ENCODE peak calls at places on chromosomes 3 and 15, in five cellular contexts. One of them, this sample, is unnamed.

GRCh38 chr3:112740800-112741199 is 99.9 kb upstream of the CCDC80 start:
- DNase-seq in GM23248: no peak
- DNase-seq in GM23338: no peak
- DNase-seq in astrocyte: no peak
- DNase-seq in A549: no peak
- DNase-seq in this sample: no peak

GRCh38 chr3:11162401-11163345 is 8.4 kb downstream of the HRH1 start:
- DNase-seq in GM23338: no peak
- DNase-seq in GM23248: no peak
- DNase-seq in astrocyte: no peak
- DNase-seq in A549: no peak
- DNase-seq in this sample: no peak

GRCh38 chr15:86620113-86620512 is 540.4 kb downstream of the AGBL1 start:
- DNase-seq in GM23248: no peak
- DNase-seq in A549: no peak
- DNase-seq in astrocyte: no peak
- DNase-seq in GM23338: no peak
- DNase-seq in this sample: no peak

GRCh38 chr3:167203062-167203461 is 177.0 kb downstream of the ZBBX start:
- DNase-seq in astrocyte: no peak
- DNase-seq in A549: no peak
- DNase-seq in GM23338: no peak
- DNase-seq in GM23248: no peak
- DNase-seq in this sample: no peak

GRCh38 chr3:10173095-10173925 is 8.6 kb downstream of the IRAK2 start:
- DNase-seq in A549: peak
- DNase-seq in astrocyte: peak
- DNase-seq in GM23248: peak
- DNase-seq in GM23338: no peak
- DNase-seq in this sample: peak

GRCh38 chr3:129827765-129828164 is 65.7 kb downstream of the TMCC1 start:
- DNase-seq in GM23248: no peak
- DNase-seq in astrocyte: no peak
- DNase-seq in GM23338: peak
- DNase-seq in A549: no peak
- DNase-seq in this sample: no peak

GRCh38 chr3:124206225-124206624 is 214.3 kb upstream of the ROPN1 start:
- DNase-seq in GM23248: no peak
- DNase-seq in astrocyte: no peak
- DNase-seq in GM23338: no peak
- DNase-seq in A549: no peak
- DNase-seq in this sample: no peak

GRCh38 chr3:193563999-193564398 is 9.3 kb upstream of the ATP13A4 start:
- DNase-seq in GM23338: peak
- DNase-seq in astrocyte: no peak
- DNase-seq in GM23248: peak
- DNase-seq in A549: no peak
- DNase-seq in this sample: peak

GRCh38 chr15:89998141-89998661 is 2.9 kb upstream of the ZNF710 start:
- DNase-seq in astrocyte: peak
- DNase-seq in A549: peak
- DNase-seq in GM23338: no peak
- DNase-seq in GM23248: peak
- DNase-seq in this sample: peak

GRCh38 chr15:69498987-69499386 is 46.4 kb downstream of the RPLP1 start:
- DNase-seq in astrocyte: no peak
- DNase-seq in GM23248: no peak
- DNase-seq in GM23338: no peak
- DNase-seq in A549: no peak
- DNase-seq in this sample: no peak
- H3K27ac ChIP-seq in astrocyte: no peak
- H3K27ac ChIP-seq in GM23248: no peak
- H3K27ac ChIP-seq in GM23338: no peak
- H3K27ac ChIP-seq in A549: no peak
- H3K27ac ChIP-seq in this sample: no peak

GRCh38 chr3:59653405-59654119 is 603.7 kb upstream of the CFAP20DC start:
- DNase-seq in GM23248: peak
- DNase-seq in astrocyte: no peak
- DNase-seq in GM23338: no peak
- DNase-seq in A549: no peak
- DNase-seq in this sample: no peak

GRCh38 chr3:59654120-59654952 is 604.5 kb upstream of the CFAP20DC start:
- DNase-seq in GM23338: no peak
- DNase-seq in GM23248: peak
- DNase-seq in A549: no peak
- DNase-seq in astrocyte: peak
- DNase-seq in this sample: peak

GRCh38 chr3:59655616-59656015 is 605.8 kb upstream of the CFAP20DC start:
- DNase-seq in astrocyte: no peak
- DNase-seq in GM23338: no peak
- DNase-seq in A549: no peak
- DNase-seq in GM23248: no peak
- DNase-seq in this sample: no peak

GRCh38 chr3:59658236-59658635 is 608.4 kb upstream of the CFAP20DC start:
- DNase-seq in GM23248: no peak
- DNase-seq in astrocyte: no peak
- DNase-seq in A549: no peak
- DNase-seq in GM23338: no peak
- DNase-seq in this sample: no peak

GRCh38 chr3:59654953-59655430 is 605.2 kb upstream of the CFAP20DC start:
- DNase-seq in GM23248: no peak
- DNase-seq in GM23338: no peak
- DNase-seq in astrocyte: no peak
- DNase-seq in A549: no peak
- DNase-seq in this sample: no peak
- H3K4me2 ChIP-seq in GM23248: no peak
- H3K4me2 ChIP-seq in GM23338: no peak
- H3K4me2 ChIP-seq in astrocyte: no peak
- H3K4me2 ChIP-seq in A549: no peak
- H3K4me2 ChIP-seq in this sample: no peak

DNA sequence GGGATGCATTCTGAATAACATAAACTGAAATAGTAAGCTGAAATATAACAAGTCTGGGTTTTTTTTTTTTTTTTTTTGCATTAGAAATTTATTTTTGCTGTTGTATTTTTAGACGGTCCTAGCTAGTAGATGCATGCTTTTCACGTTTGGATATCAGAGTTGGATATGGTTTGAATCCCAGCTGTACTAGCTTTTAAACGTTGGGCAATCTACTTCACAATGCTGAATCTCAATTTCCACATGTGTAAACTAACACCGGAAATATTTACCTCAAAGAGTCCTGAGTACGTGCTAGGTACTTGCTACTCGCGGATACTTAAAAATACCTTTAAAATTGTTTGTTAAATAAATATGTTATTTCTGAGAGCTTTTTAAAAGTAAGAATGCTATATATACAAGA is 139.8 kb downstream of the BBX start:
- DNase-seq in GM23248: peak
- DNase-seq in A549: no peak
- DNase-seq in astrocyte: no peak
- DNase-seq in GM23338: no peak
- DNase-seq in this sample: no peak
- H3K4me3 ChIP-seq in GM23248: peak
- H3K4me3 ChIP-seq in A549: no peak
- H3K4me3 ChIP-seq in astrocyte: no peak
- H3K4me3 ChIP-seq in GM23338: no peak
- H3K4me3 ChIP-seq in this sample: no peak

GRCh38 chr3:115513411-115513800 is 109.9 kb upstream of the GAP43 start:
- DNase-seq in A549: no peak
- DNase-seq in GM23248: no peak
- DNase-seq in GM23338: peak
- DNase-seq in astrocyte: no peak
- DNase-seq in this sample: peak
- H3K27ac ChIP-seq in A549: no peak
- H3K27ac ChIP-seq in GM23248: no peak
- H3K27ac ChIP-seq in GM23338: peak
- H3K27ac ChIP-seq in astrocyte: peak
- H3K27ac ChIP-seq in this sample: no peak

GRCh38 chr3:102237181-102237580 is 197.6 kb upstream of the ZPLD1 start:
- DNase-seq in GM23338: no peak
- DNase-seq in GM23248: no peak
- DNase-seq in astrocyte: no peak
- DNase-seq in A549: no peak
- DNase-seq in this sample: peak

GRCh38 chr3:102237838-102238237 is 197.0 kb upstream of the ZPLD1 start:
- DNase-seq in astrocyte: peak
- DNase-seq in GM23338: no peak
- DNase-seq in GM23248: no peak
- DNase-seq in A549: no peak
- DNase-seq in this sample: no peak

GRCh38 chr3:102235679-102236078 is 199.1 kb upstream of the ZPLD1 start:
- DNase-seq in GM23338: peak
- DNase-seq in A549: no peak
- DNase-seq in GM23248: no peak
- DNase-seq in astrocyte: no peak
- DNase-seq in this sample: peak

GRCh38 chr3:102230057-102230456 is 204.8 kb upstream of the ZPLD1 start:
- DNase-seq in GM23338: no peak
- DNase-seq in astrocyte: no peak
- DNase-seq in A549: no peak
- DNase-seq in GM23248: no peak
- DNase-seq in this sample: no peak

GRCh38 chr3:102233881-102234280 is 200.9 kb upstream of the ZPLD1 start:
- DNase-seq in A549: no peak
- DNase-seq in GM23248: no peak
- DNase-seq in astrocyte: no peak
- DNase-seq in GM23338: no peak
- DNase-seq in this sample: peak
- H3K4me2 ChIP-seq in A549: no peak
- H3K4me2 ChIP-seq in GM23248: no peak
- H3K4me2 ChIP-seq in astrocyte: no peak
- H3K4me2 ChIP-seq in GM23338: no peak
- H3K4me2 ChIP-seq in this sample: no peak

GRCh38 chr3:197006446-197006845 is 23.2 kb downstream of the MELTF start:
- DNase-seq in GM23248: no peak
- DNase-seq in GM23338: no peak
- DNase-seq in A549: no peak
- DNase-seq in astrocyte: no peak
- DNase-seq in this sample: no peak

GRCh38 chr3:197008436-197009209 is 21.0 kb downstream of the MELTF start:
- DNase-seq in astrocyte: no peak
- DNase-seq in GM23338: no peak
- DNase-seq in A549: no peak
- DNase-seq in GM23248: no peak
- DNase-seq in this sample: no peak

GRCh38 chr3:197006860-197007259 is 22.8 kb downstream of the MELTF start:
- DNase-seq in GM23338: no peak
- DNase-seq in A549: no peak
- DNase-seq in astrocyte: no peak
- DNase-seq in GM23248: no peak
- DNase-seq in this sample: no peak

GRCh38 chr3:197007953-197008352 is 21.7 kb downstream of the MELTF start:
- DNase-seq in A549: no peak
- DNase-seq in GM23248: no peak
- DNase-seq in GM23338: no peak
- DNase-seq in astrocyte: no peak
- DNase-seq in this sample: no peak

GRCh38 chr3:197007296-197007940 is 22.2 kb downstream of the MELTF start:
- DNase-seq in astrocyte: no peak
- DNase-seq in A549: no peak
- DNase-seq in GM23338: no peak
- DNase-seq in GM23248: no peak
- DNase-seq in this sample: no peak
- H3K4me3 ChIP-seq in astrocyte: no peak
- H3K4me3 ChIP-seq in A549: no peak
- H3K4me3 ChIP-seq in GM23338: no peak
- H3K4me3 ChIP-seq in GM23248: no peak
- H3K4me3 ChIP-seq in this sample: no peak

DNA sequence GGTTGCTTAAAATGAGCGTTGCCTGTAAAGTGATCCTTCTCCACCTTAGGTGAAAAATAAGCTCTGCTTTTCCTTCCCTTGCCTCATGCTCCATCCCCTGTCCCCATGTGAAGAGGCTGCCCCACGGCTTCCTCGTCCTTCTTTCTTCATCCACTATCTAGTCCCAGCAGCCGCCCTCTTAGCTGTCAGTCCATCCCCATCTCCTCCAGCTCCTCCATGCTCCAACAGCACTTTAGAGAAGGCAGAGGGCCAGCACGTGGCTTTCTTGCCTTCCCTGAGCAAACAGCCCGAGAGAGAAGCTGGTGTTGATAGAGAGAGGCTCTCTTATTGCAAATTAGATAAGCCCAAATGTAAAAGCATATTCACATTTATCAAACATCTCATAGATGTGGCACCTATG is 9.0 kb upstream of the TMEM41A start:
- DNase-seq in GM23248: no peak
- DNase-seq in GM23338: no peak
- DNase-seq in astrocyte: no peak
- DNase-seq in A549: no peak
- DNase-seq in this sample: no peak
- H3K27ac ChIP-seq in GM23248: no peak
- H3K27ac ChIP-seq in GM23338: no peak
- H3K27ac ChIP-seq in astrocyte: no peak
- H3K27ac ChIP-seq in A549: no peak
- H3K27ac ChIP-seq in this sample: no peak

GRCh38 chr3:180036678-180037455 is at the start of gene PEX5L:
- DNase-seq in GM23338: peak
- DNase-seq in astrocyte: peak
- DNase-seq in A549: no peak
- DNase-seq in GM23248: peak
- DNase-seq in this sample: peak
- H3K4me2 ChIP-seq in GM23338: peak
- H3K4me2 ChIP-seq in astrocyte: peak
- H3K4me2 ChIP-seq in A549: no peak
- H3K4me2 ChIP-seq in GM23248: peak
- H3K4me2 ChIP-seq in this sample: peak

GRCh38 chr3:71456826-71457225 is 126.7 kb downstream of the FOXP1 start:
- DNase-seq in GM23248: no peak
- DNase-seq in A549: no peak
- DNase-seq in GM23338: no peak
- DNase-seq in astrocyte: no peak
- DNase-seq in this sample: no peak
- H3K4me3 ChIP-seq in GM23248: no peak
- H3K4me3 ChIP-seq in A549: no peak
- H3K4me3 ChIP-seq in GM23338: no peak
- H3K4me3 ChIP-seq in astrocyte: no peak
- H3K4me3 ChIP-seq in this sample: no peak

This sample was measured in PC-3.